ENCODE peak calls at places on chromosomes 4 and X, in eight cellular contexts. T is T-cell; V is body of pancreas; Y is naive thymus-derived CD8-positive, alpha-beta T cell; X is NCI-H1105 treated with DMSO at 0.1 percent for 48 hours; N is heart left ventricle; Q is Calu3; I is adipocyte. R is an unnamed sample.

GRCh38 chr4:37876156-37876555 is 14.7 kb upstream of the TBC1D1 start:
- DNase-seq in T (no peak), V (no peak), Y (no peak), X (no peak), N (no peak), Q (no peak), I (no peak), R (no peak)

GRCh38 chr4:79184461-79184860 is 141.4 kb downstream of the NAA11 start:
- DNase-seq in T (no peak), V (no peak), Y (no peak), X (no peak), N (no peak), Q (no peak), I (no peak), R (no peak)

GRCh38 chr4:31461425-31461824 is 741.3 kb downstream of the PCDH7 start:
- DNase-seq in T (no peak), V (no peak), Y (no peak), X (no peak), N (no peak), Q (no peak), I (peak; percentile 39), R (no peak)

GRCh38 chr4:8725071-8725841 is 132.7 kb downstream of the CPZ start:
- DNase-seq in T (peak; percentile 3), V (peak; percentile 24), Y (no peak), X (no peak), N (peak; percentile 3), Q (no peak), I (no peak), R (no peak)

GRCh38 chr4:168882650-168883233 is 127.3 kb downstream of the CBR4 start:
- DNase-seq in T (no peak), V (no peak), Y (no peak), X (no peak), N (no peak), Q (no peak), I (peak; percentile 59), R (no peak)

GRCh38 chr4:184651899-184652298 is 2.4 kb downstream of the PRIMPOL start:
- DNase-seq in T (no peak), V (no peak), Y (no peak), X (no peak), N (no peak), Q (no peak), I (no peak), R (no peak)

GRCh38 chr4:149344436-149344835 is 471.2 kb downstream of the IQCM start:
- DNase-seq in T (no peak), V (no peak), Y (no peak), X (no peak), N (no peak), Q (no peak), I (peak; percentile 46), R (no peak)

GRCh38 chrX:37722595-37722994 is 37.0 kb downstream of the XK start:
- DNase-seq in T (no peak), V (no peak), Y (no peak), X (no peak), N (no peak), Q (no peak), I (no peak), R (no peak)

GRCh38 chr4:66555301-66555700 is 885.0 kb upstream of the EPHA5 start:
- DNase-seq in T (no peak), V (no peak), Y (no peak), X (no peak), N (no peak), Q (no peak), I (peak; percentile 68), R (no peak)

GRCh38 chr4:72448231-72448630 is 120.8 kb downstream of the ADAMTS3 start:
- DNase-seq in T (no peak), V (no peak), Y (no peak), X (no peak), N (no peak), Q (no peak), I (no peak), R (no peak)

GRCh38 chrX:97057349-97057909 is 173.7 kb downstream of the RPA4 start:
- DNase-seq in T (no peak), V (no peak), Y (no peak), X (peak; percentile 89), N (no peak), Q (peak; percentile 19), I (no peak), R (no peak)

GRCh38 chr4:148730766-148731165 is 288.6 kb upstream of the NR3C2 start:
- DNase-seq in T (no peak), V (no peak), Y (no peak), X (no peak), N (no peak), Q (no peak), I (peak; percentile 37), R (no peak)

GRCh38 chr4:77084019-77084604 is 8.3 kb upstream of the CCNI start:
- DNase-seq in T (no peak), V (no peak), Y (no peak), X (no peak), N (no peak), Q (no peak), I (no peak), R (no peak)